ENCODE peak calls at places on chromosomes 2 and 18, in six cellular contexts. Q, C, L, R, T and I are unnamed samples.

GRCh38 chr18:5145168-5145857 is 51.7 kb downstream of the AKAIN1 start:
- DNase-seq in Q (no peak), C (no peak), L (no peak), R (no peak), T (no peak), I (no peak)

GRCh38 chr2:199160677-199161465 is 296.9 kb downstream of the SATB2 start:
- DNase-seq in Q (no peak), C (no peak), L (peak), R (peak), T (no peak), I (no peak)

GRCh38 chr2:59888015-59888414 is 665.4 kb downstream of the BCL11A start:
- DNase-seq in Q (no peak), C (no peak), L (no peak), R (no peak), T (no peak), I (no peak)

GRCh38 chr18:3525870-3526420 is 76.0 kb downstream of the TGIF1 start:
- DNase-seq in Q (no peak), C (no peak), L (peak), R (no peak), T (no peak), I (peak)

GRCh38 chr2:139293992-139294548 is 513.9 kb upstream of the NXPH2 start:
- DNase-seq in Q (peak), C (no peak), L (no peak), R (no peak), T (no peak), I (no peak)

GRCh38 chr2:119308793-119309330 is 57.8 kb downstream of the C2orf76 start:
- DNase-seq in Q (no peak), C (no peak), L (no peak), R (no peak), T (no peak), I (no peak)

GRCh38 chr2:85132392-85132791 is 800 bp upstream of the TCF7L1 start:
- DNase-seq in Q (no peak), C (no peak), L (no peak), R (peak), T (no peak), I (no peak)

GRCh38 chr2:175049671-175050070 is 44.5 kb upstream of the CHN1 start:
- DNase-seq in Q (no peak), C (no peak), L (no peak), R (peak), T (no peak), I (no peak)

GRCh38 chr18:21051615-21052014 is 60.0 kb downstream of the ROCK1 start:
- DNase-seq in Q (no peak), C (no peak), L (no peak), R (no peak), T (no peak), I (no peak)

GRCh38 chr2:134310450-134311079 is 56.7 kb downstream of the MGAT5 start:
- DNase-seq in Q (no peak), C (no peak), L (peak), R (no peak), T (no peak), I (no peak)

GRCh38 chr2:160294339-160294803 is 94.3 kb upstream of the ITGB6 start:
- DNase-seq in Q (no peak), C (peak), L (peak), R (peak), T (peak), I (no peak)

GRCh38 chr2:180205616-180206271 is 198.6 kb upstream of the CWC22 start:
- DNase-seq in Q (no peak), C (no peak), L (no peak), R (no peak), T (no peak), I (no peak)

GRCh38 chr2:71831208-71831577 is 316.5 kb downstream of the CYP26B1 start:
- DNase-seq in Q (peak), C (no peak), L (peak), R (peak), T (no peak), I (no peak)

DNA sequence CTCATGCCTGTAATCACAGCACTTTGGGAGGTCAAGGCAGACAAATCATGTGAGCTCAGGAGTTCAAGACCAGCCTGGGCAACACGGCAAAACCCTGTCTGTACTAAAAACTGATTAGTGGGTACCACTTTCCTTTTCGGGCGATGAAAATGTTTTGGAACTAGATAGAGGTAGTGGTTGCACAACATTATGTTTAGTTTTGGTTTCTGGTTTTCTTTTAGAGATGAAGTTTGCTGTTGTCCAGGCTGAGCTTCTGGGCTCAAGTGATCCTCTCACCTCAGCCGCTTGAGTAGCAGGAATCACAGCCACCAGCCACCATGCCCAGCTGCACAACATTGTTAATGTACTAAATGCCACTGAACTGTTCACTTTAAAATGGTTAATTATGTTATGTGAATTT is 27.6 kb downstream of the AAK1 start:
- DNase-seq in Q (no peak), C (no peak), L (no peak), R (no peak), T (no peak), I (no peak)
- TF ChIP-seq POLR2A in Q (no peak), C (no peak), L (no peak), R (no peak), T (no peak), I (no peak)

GRCh38 chr2:47162780-47163179 is 7.7 kb upstream of the STPG4 start:
- DNase-seq in Q (no peak), C (no peak), L (no peak), R (no peak), T (no peak), I (no peak)

GRCh38 chr2:47161475-47161874 is 6.4 kb upstream of the STPG4 start:
- DNase-seq in Q (no peak), C (no peak), L (no peak), R (no peak), T (no peak), I (no peak)

GRCh38 chr2:47160207-47160606 is 5.1 kb upstream of the STPG4 start:
- DNase-seq in Q (no peak), C (no peak), L (no peak), R (no peak), T (no peak), I (no peak)

GRCh38 chr2:47158576-47158975 is 3.5 kb upstream of the STPG4 start:
- DNase-seq in Q (no peak), C (no peak), L (no peak), R (no peak), T (no peak), I (no peak)

DNA sequence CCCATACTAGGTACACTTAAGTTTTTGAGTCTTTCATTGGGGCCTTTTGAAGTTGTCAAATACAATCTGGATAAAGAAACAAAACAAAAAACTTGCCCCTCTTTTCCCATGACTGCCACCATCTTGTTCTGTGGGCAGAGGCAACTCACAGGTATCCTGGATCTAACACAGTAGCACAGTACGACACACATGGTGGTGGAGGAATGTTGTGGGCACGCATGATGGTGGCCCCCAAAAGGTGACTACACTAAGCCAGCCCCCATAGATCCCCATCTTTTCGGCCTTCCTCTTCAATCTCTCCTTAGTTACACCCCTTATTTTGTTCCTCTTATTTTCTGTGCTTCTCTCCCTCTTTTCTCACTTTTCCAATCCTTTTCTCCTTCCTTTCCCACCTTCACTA is 4.5 kb upstream of the STPG4 start:
- DNase-seq in Q (no peak), C (no peak), L (no peak), R (no peak), T (no peak), I (no peak)
- TF ChIP-seq POLR2A in Q (no peak), C (no peak), L (peak), R (no peak), T (no peak), I (no peak)

GRCh38 chr2:38534746-38535403 is 67.9 kb downstream of the HNRNPLL start:
- DNase-seq in Q (no peak), C (no peak), L (no peak), R (no peak), T (no peak), I (no peak)
- TF ChIP-seq POLR2A in Q (no peak), C (no peak), L (no peak), R (no peak), T (no peak), I (no peak)

DNA sequence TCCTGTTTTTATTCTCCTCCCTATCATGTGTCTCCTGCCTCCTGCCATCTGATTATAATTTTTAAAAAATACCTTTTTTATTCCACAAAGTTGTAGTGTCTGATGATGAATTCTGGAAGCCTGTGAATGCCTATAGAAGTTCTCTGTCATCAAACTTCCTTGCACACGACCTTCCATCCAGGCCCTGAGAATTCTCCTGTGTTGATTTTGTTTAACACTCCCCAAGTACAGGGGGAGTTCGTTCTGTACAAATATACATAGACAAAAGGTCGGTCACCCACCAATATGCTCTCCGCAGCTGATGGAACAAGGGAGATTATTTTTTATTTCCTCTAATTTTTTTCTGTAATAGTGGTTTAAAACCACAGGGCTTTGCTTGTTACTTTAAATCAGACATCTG is 232.5 kb downstream of the PIEZO2 start:
- DNase-seq in Q (no peak), C (no peak), L (no peak), R (no peak), T (no peak), I (no peak)
- TF ChIP-seq POLR2A in Q (no peak), C (no peak), L (no peak), R (no peak), T (no peak), I (no peak)